ENCODE peak calls at places on chromosomes 3 and 15, in five cellular contexts. U is GM23338; B is stimulated activated CD4-positive, alpha-beta T cell treated with anti-CD3 and anti-CD28 coated beads, TNF-alpha, amount 100 ng/mL, for 1 hour; V is NCI-H1436; R is sciatic nerve. N is an unnamed sample.

GRCh38 chr3:114178770-114179368 is at the start of gene DRD3:
- DNase-seq in U (peak; percentile 92), B (no peak), V (no peak), R (no peak), N (no peak)

GRCh38 chr3:46668591-46668990 is 24.9 kb downstream of the ALS2CL start:
- DNase-seq in U (no peak), B (no peak), V (no peak), R (no peak), N (peak; percentile 4)

GRCh38 chr15:79593119-79593869 is 161.2 kb downstream of the MINAR1 start:
- DNase-seq in U (peak; percentile 61), B (no peak), V (no peak), R (no peak), N (no peak)

GRCh38 chr15:70538278-70538677 is 225.1 kb downstream of the UACA start:
- DNase-seq in U (no peak), B (no peak), V (no peak), R (no peak), N (no peak)

GRCh38 chr3:72100626-72101187 is 315.8 kb upstream of the PROK2 start:
- DNase-seq in U (peak; percentile 91), B (peak; percentile 74), V (peak; percentile 73), R (peak; percentile 90), N (peak; percentile 59)

GRCh38 chr3:84943379-84943778 is 15.4 kb upstream of the CADM2 start:
- DNase-seq in U (peak; percentile 56), B (no peak), V (no peak), R (no peak), N (no peak)

GRCh38 chr3:195818301-195818700 is 6.6 kb upstream of the MUC4 start:
- DNase-seq in U (no peak), B (no peak), V (no peak), R (no peak), N (no peak)

GRCh38 chr3:95097493-95097892 is 1034.6 kb downstream of the NSUN3 start:
- DNase-seq in U (no peak), B (no peak), V (no peak), R (no peak), N (no peak)

GRCh38 chr3:68893600-68894239 is 38.6 kb downstream of the TAFA4 start:
- DNase-seq in U (peak; percentile 67), B (no peak), V (no peak), R (no peak), N (no peak)

GRCh38 chr3:99808163-99808794 is 9.4 kb upstream of the CMSS1 start:
- DNase-seq in U (peak; percentile 86), B (no peak), V (peak; percentile 40), R (no peak), N (no peak)

GRCh38 chr3:138781012-138781470 is 53.7 kb downstream of the PIK3CB start:
- DNase-seq in U (no peak), B (no peak), V (no peak), R (no peak), N (no peak)

GRCh38 chr15:75884041-75884440 is 19.6 kb upstream of the FBXO22 start:
- DNase-seq in U (no peak), B (no peak), V (no peak), R (no peak), N (no peak)

GRCh38 chr15:82540984-82541431 is 751 bp upstream of the RPS17 start:
- DNase-seq in U (peak; percentile 55), B (no peak), V (no peak), R (no peak), N (no peak)

GRCh38 chr3:184305577-184305976 is 6.5 kb downstream of the PSMD2 start:
- DNase-seq in U (no peak), B (no peak), V (no peak), R (no peak), N (no peak)

GRCh38 chr3:128011140-128011539 is 41.1 kb upstream of the SEC61A1 start:
- DNase-seq in U (peak; percentile 95), B (no peak), V (peak; percentile 63), R (no peak), N (no peak)

GRCh38 chr3:30346927-30347320 is 259.5 kb upstream of the TGFBR2 start:
- DNase-seq in U (no peak), B (no peak), V (no peak), R (no peak), N (no peak)

GRCh38 chr15:75616766-75617165 is 8.8 kb downstream of the SNUPN start:
- DNase-seq in U (no peak), B (no peak), V (no peak), R (no peak), N (no peak)

GRCh38 chr3:29156071-29156715 is 124.7 kb upstream of the RBMS3 start:
- DNase-seq in U (peak; percentile 52), B (no peak), V (peak; percentile 48), R (no peak), N (no peak)

GRCh38 chr15:89615135-89615534 is 39.9 kb downstream of the TICRR start:
- DNase-seq in U (no peak), B (no peak), V (no peak), R (no peak), N (no peak)

GRCh38 chr3:69357196-69357595 is 28.7 kb downstream of the FRMD4B start:
- DNase-seq in U (no peak), B (no peak), V (no peak), R (no peak), N (no peak)

GRCh38 chr15:92159906-92160841 is 233.5 kb upstream of the ST8SIA2 start:
- DNase-seq in U (peak; percentile 85), B (no peak), V (peak; percentile 26), R (no peak), N (no peak)

GRCh38 chr3:167031364-167032049 is 348.6 kb downstream of the ZBBX start:
- DNase-seq in U (peak; percentile 17), B (no peak), V (no peak), R (no peak), N (no peak)

GRCh38 chr3:31959951-31960792 is 20.9 kb downstream of the OSBPL10 start:
- DNase-seq in U (peak; percentile 81), B (no peak), V (no peak), R (no peak), N (no peak)

GRCh38 chr15:99429681-99430081 is 136.1 kb upstream of the MEF2A start:
- DNase-seq in U (no peak), B (no peak), V (no peak), R (peak; percentile 49), N (no peak)

GRCh38 chr15:64581408-64581761 is 121.0 kb downstream of the ZNF609 start:
- DNase-seq in U (no peak), B (no peak), V (no peak), R (no peak), N (no peak)

GRCh38 chr15:83398591-83398990 is 48.5 kb upstream of the SH3GL3 start:
- DNase-seq in U (no peak), B (no peak), V (no peak), R (no peak), N (peak; percentile 36)

GRCh38 chr3:4926892-4927291 is 52.3 kb upstream of the BHLHE40 start:
- DNase-seq in U (no peak), B (no peak), V (no peak), R (no peak), N (no peak)